ENCODE peak calls at places on chromosomes 3 and 15, in six cellular contexts. D, I, O, Y, H and Z are unnamed samples.

GRCh38 chr3:31853580-31853979 is 127.5 kb downstream of the OSBPL10 start:
- DNase-seq in D (no peak), I (no peak), O (no peak), Y (no peak), H (no peak), Z (no peak)

GRCh38 chr3:161770532-161771386 is 274.2 kb downstream of the OTOL1 start:
- DNase-seq in D (peak), I (no peak), O (no peak), Y (no peak), H (no peak), Z (peak)

GRCh38 chr3:196792771-196793170 is 53.1 kb downstream of the PAK2 start:
- DNase-seq in D (no peak), I (peak), O (no peak), Y (no peak), H (peak), Z (peak)

GRCh38 chr3:32591960-32592462 is 21.4 kb upstream of the DYNC1LI1 start:
- DNase-seq in D (no peak), I (no peak), O (no peak), Y (no peak), H (no peak), Z (no peak)

GRCh38 chr15:67100808-67101581 is 35.6 kb downstream of the SMAD3 start:
- DNase-seq in D (peak), I (no peak), O (no peak), Y (no peak), H (no peak), Z (no peak)

GRCh38 chr3:186487819-186488218 is 56.4 kb downstream of the CRYGS start:
- DNase-seq in D (no peak), I (no peak), O (no peak), Y (no peak), H (no peak), Z (no peak)

GRCh38 chr15:65312400-65312916 is 8.0 kb downstream of the RNU5B-1 start:
- DNase-seq in D (no peak), I (no peak), O (no peak), Y (no peak), H (no peak), Z (no peak)

GRCh38 chr3:193592841-193593665 is at the start of gene OPA1:
- DNase-seq in D (peak), I (peak), O (peak), Y (peak), H (peak), Z (peak)

GRCh38 chr3:190339130-190339529 is 16.9 kb upstream of the CLDN1 start:
- DNase-seq in D (peak), I (peak), O (no peak), Y (no peak), H (peak), Z (peak)

GRCh38 chr3:186361612-186362408 is at the start of gene DGKG:
- DNase-seq in D (peak), I (no peak), O (no peak), Y (peak), H (no peak), Z (no peak)

GRCh38 chr3:161890147-161890625 is 393.6 kb downstream of the OTOL1 start:
- DNase-seq in D (no peak), I (peak), O (no peak), Y (no peak), H (peak), Z (peak)

GRCh38 chr3:188542196-188542595 is 388.2 kb downstream of the LPP start:
- DNase-seq in D (no peak), I (no peak), O (no peak), Y (no peak), H (no peak), Z (no peak)

GRCh38 chr3:132038198-132038825 is 3.5 kb upstream of the CPNE4 start:
- DNase-seq in D (peak), I (peak), O (no peak), Y (no peak), H (no peak), Z (peak)

GRCh38 chr15:72195101-72195511 is 2.5 kb downstream of the GRAMD2A start:
- DNase-seq in D (peak), I (no peak), O (no peak), Y (no peak), H (no peak), Z (no peak)